ENCODE peak calls at places on chromosomes 6 and 20, in four cellular contexts. One of them, this sample, is unnamed.

GRCh38 chr6:4299476-4299875 is 164.1 kb upstream of the ECI2 start:
- DNase-seq in GM12878: no peak
- DNase-seq in A549: no peak
- DNase-seq in HepG2: no peak
- DNase-seq in this sample: no peak

GRCh38 chr6:99933129-99933528 is 60.9 kb downstream of the MCHR2 start:
- DNase-seq in GM12878: no peak
- DNase-seq in A549: no peak
- DNase-seq in HepG2: no peak
- DNase-seq in this sample: no peak

GRCh38 chr6:125867483-125867935 is 76.7 kb downstream of the NCOA7 start:
- DNase-seq in GM12878: no peak
- DNase-seq in A549: no peak
- DNase-seq in HepG2: peak; percentile 24
- DNase-seq in this sample: no peak

GRCh38 chr6:153553627-153554026 is 422.5 kb upstream of the RGS17 start:
- DNase-seq in GM12878: no peak
- DNase-seq in A549: no peak
- DNase-seq in HepG2: peak; percentile 4
- DNase-seq in this sample: no peak

GRCh38 chr6:125906158-125906998 is 50.2 kb upstream of the HINT3 start:
- DNase-seq in GM12878: no peak
- DNase-seq in A549: peak; percentile 25
- DNase-seq in HepG2: peak; percentile 58
- DNase-seq in this sample: peak; percentile 70

GRCh38 chr20:52801628-52802006 is 170.5 kb upstream of the TSHZ2 start:
- DNase-seq in GM12878: no peak
- DNase-seq in A549: no peak
- DNase-seq in HepG2: no peak
- DNase-seq in this sample: no peak

GRCh38 chr6:167731731-167732422 is 94.8 kb upstream of the AFDN start:
- DNase-seq in GM12878: no peak
- DNase-seq in A549: no peak
- DNase-seq in HepG2: no peak
- DNase-seq in this sample: no peak

GRCh38 chr20:41627001-41627400 is 8.8 kb upstream of the CHD6 start:
- DNase-seq in GM12878: no peak
- DNase-seq in A549: no peak
- DNase-seq in HepG2: peak; percentile 30
- DNase-seq in this sample: no peak

GRCh38 chr6:46565531-46565930 is 74.3 kb upstream of the RCAN2 start:
- DNase-seq in GM12878: no peak
- DNase-seq in A549: no peak
- DNase-seq in HepG2: no peak
- DNase-seq in this sample: no peak

GRCh38 chr6:137903933-137904821 is 37.1 kb downstream of the TNFAIP3 start:
- DNase-seq in GM12878: no peak
- DNase-seq in A549: no peak
- DNase-seq in HepG2: peak; percentile 30
- DNase-seq in this sample: peak; percentile 69

GRCh38 chr20:33840759-33841438 is 29.8 kb downstream of the CHMP4B start:
- DNase-seq in GM12878: no peak
- DNase-seq in A549: no peak
- DNase-seq in HepG2: no peak
- DNase-seq in this sample: no peak

GRCh38 chr6:105603779-105604592 is 201.1 kb upstream of the PREP start:
- DNase-seq in GM12878: no peak
- DNase-seq in A549: no peak
- DNase-seq in HepG2: no peak
- DNase-seq in this sample: no peak

GRCh38 chr20:32984631-32985354 is 19.4 kb downstream of the SUN5 start:
- DNase-seq in GM12878: no peak
- DNase-seq in A549: no peak
- DNase-seq in HepG2: no peak
- DNase-seq in this sample: no peak

GRCh38 chr6:112416885-112417284 is 69.8 kb downstream of the RFPL4B start:
- DNase-seq in GM12878: no peak
- DNase-seq in A549: no peak
- DNase-seq in HepG2: no peak
- DNase-seq in this sample: no peak

GRCh38 chr20:37803476-37804307 is 99.2 kb upstream of the VSTM2L start:
- DNase-seq in GM12878: peak; percentile 67
- DNase-seq in A549: no peak
- DNase-seq in HepG2: no peak
- DNase-seq in this sample: no peak

GRCh38 chr6:56906752-56907151 is 48.2 kb upstream of the BEND6 start:
- DNase-seq in GM12878: no peak
- DNase-seq in A549: no peak
- DNase-seq in HepG2: no peak
- DNase-seq in this sample: no peak

GRCh38 chr6:29295181-29295585 is 6.3 kb upstream of the OR14J1 start:
- DNase-seq in GM12878: no peak
- DNase-seq in A549: no peak
- DNase-seq in HepG2: no peak
- DNase-seq in this sample: no peak

GRCh38 chr20:48153523-48153922 is 368.2 kb upstream of the SULF2 start:
- DNase-seq in GM12878: no peak
- DNase-seq in A549: no peak
- DNase-seq in HepG2: no peak
- DNase-seq in this sample: no peak

GRCh38 chr6:105675715-105676397 is 273.0 kb upstream of the PREP start:
- DNase-seq in GM12878: no peak
- DNase-seq in A549: peak; percentile 4
- DNase-seq in HepG2: no peak
- DNase-seq in this sample: no peak

GRCh38 chr20:20710847-20711315 is 1.6 kb downstream of the RALGAPA2 start:
- DNase-seq in GM12878: no peak
- DNase-seq in A549: no peak
- DNase-seq in HepG2: peak; percentile 90
- DNase-seq in this sample: peak; percentile 23

GRCh38 chr6:142944126-142945066 is 580 bp downstream of the HIVEP2 start:
- DNase-seq in GM12878: no peak
- DNase-seq in A549: peak; percentile 29
- DNase-seq in HepG2: peak; percentile 79
- DNase-seq in this sample: peak; percentile 55

GRCh38 chr6:9523462-9523861 is 891.4 kb downstream of the TFAP2A start:
- DNase-seq in GM12878: no peak
- DNase-seq in A549: no peak
- DNase-seq in HepG2: no peak
- DNase-seq in this sample: no peak

GRCh38 chr6:7562769-7563168 is 21.3 kb downstream of the DSP start:
- DNase-seq in GM12878: no peak
- DNase-seq in A549: no peak
- DNase-seq in HepG2: no peak
- DNase-seq in this sample: no peak

GRCh38 chr6:103797738-103798137 is 1062.0 kb downstream of the HACE1 start:
- DNase-seq in GM12878: no peak
- DNase-seq in A549: no peak
- DNase-seq in HepG2: no peak
- DNase-seq in this sample: no peak

GRCh38 chr20:47205577-47206123 is 150.8 kb downstream of the ZMYND8 start:
- DNase-seq in GM12878: peak; percentile 31
- DNase-seq in A549: peak; percentile 36
- DNase-seq in HepG2: peak; percentile 78
- DNase-seq in this sample: peak; percentile 67

GRCh38 chr6:95866732-95867131 is 149.0 kb upstream of the FUT9 start:
- DNase-seq in GM12878: no peak
- DNase-seq in A549: no peak
- DNase-seq in HepG2: peak; percentile 41
- DNase-seq in this sample: peak; percentile 6

GRCh38 chr20:48335421-48336090 is 492.2 kb downstream of the PREX1 start:
- DNase-seq in GM12878: no peak
- DNase-seq in A549: no peak
- DNase-seq in HepG2: no peak
- DNase-seq in this sample: no peak

GRCh38 chr20:33351696-33352095 is 49.6 kb downstream of the CDK5RAP1 start:
- DNase-seq in GM12878: no peak
- DNase-seq in A549: no peak
- DNase-seq in HepG2: peak; percentile 64
- DNase-seq in this sample: no peak

DNA sequence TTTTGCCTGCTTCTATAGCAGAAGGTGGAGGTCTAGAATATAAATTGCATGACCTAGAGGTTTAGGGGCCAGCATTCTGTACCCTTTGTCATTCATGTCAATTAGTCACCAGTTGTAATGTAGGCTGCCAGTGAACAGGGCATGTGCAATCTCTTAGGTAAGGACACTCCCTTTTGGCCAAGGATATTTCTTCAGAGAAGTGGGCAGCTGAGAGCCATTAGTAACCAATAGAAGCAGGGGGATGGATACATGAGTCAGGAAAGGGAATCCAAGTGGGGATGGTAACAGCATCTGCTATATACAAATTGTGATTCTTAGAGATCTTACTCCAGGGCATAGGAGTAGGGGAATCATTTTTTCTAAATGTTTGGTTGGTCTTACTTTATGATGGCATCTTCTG is 494.2 kb upstream of the JAG1 start:
- DNase-seq in GM12878: no peak
- DNase-seq in A549: no peak
- DNase-seq in HepG2: no peak
- DNase-seq in this sample: no peak
- TF ChIP-seq SMC3 in GM12878: no peak
- TF ChIP-seq SMC3 in A549: no peak
- TF ChIP-seq SMC3 in HepG2: no peak
- TF ChIP-seq SMC3 in this sample: no peak

GRCh38 chr20:3068986-3069900 is 2.2 kb upstream of the OXT start:
- DNase-seq in GM12878: no peak
- DNase-seq in A549: no peak
- DNase-seq in HepG2: peak; percentile 55
- DNase-seq in this sample: no peak
- TF ChIP-seq SMC3 in GM12878: no peak
- TF ChIP-seq SMC3 in A549: no peak
- TF ChIP-seq SMC3 in HepG2: peak; percentile 35
- TF ChIP-seq SMC3 in this sample: no peak

GRCh38 chr20:59403261-59403961 is 103.0 kb downstream of the EDN3 start:
- DNase-seq in GM12878: no peak
- DNase-seq in A549: peak; percentile 75
- DNase-seq in HepG2: no peak
- DNase-seq in this sample: peak; percentile 96
- TF ChIP-seq SMC3 in GM12878: peak; percentile 43
- TF ChIP-seq SMC3 in A549: peak; percentile 96
- TF ChIP-seq SMC3 in HepG2: no peak
- TF ChIP-seq SMC3 in this sample: peak; percentile 85

DNA sequence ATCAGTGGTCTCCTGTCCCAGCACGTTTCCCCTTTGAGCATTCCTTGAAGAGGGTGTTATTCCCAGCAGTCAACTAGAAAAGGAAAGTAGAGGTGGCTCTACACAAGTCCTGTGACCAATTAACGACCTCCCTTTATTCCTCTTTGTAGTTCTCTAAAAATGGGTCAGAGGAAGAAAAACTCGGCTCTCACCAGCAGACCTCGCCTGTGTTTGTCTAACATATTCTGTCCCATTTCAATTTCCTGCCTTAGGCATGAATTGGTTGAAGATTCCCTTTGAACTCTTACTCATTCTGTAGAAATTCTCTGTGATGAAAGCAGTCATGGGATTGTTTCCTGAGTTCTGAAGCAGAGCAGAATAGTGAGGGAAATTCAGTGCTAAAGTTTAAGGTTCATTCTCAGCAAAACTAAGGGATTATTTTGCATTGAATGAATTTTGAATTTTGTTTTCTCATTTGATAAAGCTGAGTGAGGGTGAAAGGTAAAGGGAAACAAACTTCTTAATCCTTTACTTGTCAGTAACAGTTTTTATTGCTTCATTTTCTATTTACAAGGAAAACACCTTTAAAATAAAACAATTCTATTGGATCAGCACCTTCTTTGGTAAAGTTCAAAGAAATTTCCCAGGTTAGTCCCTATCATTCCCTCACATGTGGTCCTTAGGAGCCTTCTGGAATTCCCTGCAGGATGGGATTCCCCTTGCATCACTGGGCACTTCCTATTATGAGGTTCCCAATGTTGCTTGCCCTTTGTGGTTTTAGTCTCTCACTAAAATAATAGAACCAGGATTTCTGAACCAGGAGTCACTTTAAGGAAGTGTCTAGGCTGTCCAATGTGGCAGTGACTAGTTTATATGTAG is 105.8 kb downstream of the SLX4IP start:
- DNase-seq in GM12878: no peak
- DNase-seq in A549: peak; percentile 37
- DNase-seq in HepG2: peak; percentile 99
- DNase-seq in this sample: no peak
- TF ChIP-seq SMC3 in GM12878: no peak
- TF ChIP-seq SMC3 in A549: no peak
- TF ChIP-seq SMC3 in HepG2: peak; percentile 12
- TF ChIP-seq SMC3 in this sample: no peak

DNA sequence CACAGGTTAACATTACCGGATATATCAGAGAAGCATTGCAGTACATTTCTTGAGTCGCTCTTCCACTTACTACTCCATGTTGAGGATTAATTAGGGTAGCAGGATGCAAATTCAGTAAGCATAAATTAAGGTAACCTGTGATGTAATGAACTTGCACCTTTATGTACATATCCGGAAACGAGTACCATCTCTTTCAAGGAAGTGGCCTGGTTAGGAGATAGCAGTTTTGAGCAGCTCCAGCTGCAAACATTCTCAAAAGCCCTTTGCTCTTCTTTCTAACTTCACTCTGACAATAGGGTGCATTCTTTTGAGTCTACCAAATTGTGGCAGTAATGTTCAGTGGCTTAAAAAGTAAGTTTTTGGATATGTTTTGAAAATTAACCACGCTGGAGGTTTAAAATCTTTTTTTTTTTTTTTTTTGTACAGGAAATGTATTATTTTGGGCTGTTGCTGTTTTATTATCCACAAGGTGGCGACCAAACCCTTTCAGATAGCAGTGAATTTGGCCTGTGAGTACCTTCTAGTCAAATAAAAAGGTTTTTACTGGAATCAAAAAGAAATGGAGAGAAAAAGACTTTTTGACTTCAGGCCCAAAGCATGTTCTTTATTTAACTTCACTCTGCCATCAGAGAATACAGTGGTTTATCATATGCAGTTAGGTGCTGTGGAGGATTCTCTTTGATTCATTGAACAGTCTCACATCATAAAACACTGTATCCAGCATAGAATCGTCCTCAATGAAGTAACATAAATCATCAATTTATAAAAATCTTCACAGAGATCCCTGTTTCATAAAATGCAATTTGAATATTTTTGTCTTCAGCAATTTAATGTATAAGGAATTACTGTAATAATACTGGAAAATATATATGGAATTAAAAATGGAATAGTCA is 8.9 kb downstream of the FAM217B start:
- DNase-seq in GM12878: no peak
- DNase-seq in A549: no peak
- DNase-seq in HepG2: peak; percentile 63
- DNase-seq in this sample: peak; percentile 11
- TF ChIP-seq SMC3 in GM12878: peak; percentile 35
- TF ChIP-seq SMC3 in A549: peak; percentile 37
- TF ChIP-seq SMC3 in HepG2: no peak
- TF ChIP-seq SMC3 in this sample: no peak

GRCh38 chr6:41200901-41201783 is at the start of gene TREML2:
- DNase-seq in GM12878: no peak
- DNase-seq in A549: no peak
- DNase-seq in HepG2: no peak
- DNase-seq in this sample: peak; percentile 67
- TF ChIP-seq SMC3 in GM12878: no peak
- TF ChIP-seq SMC3 in A549: no peak
- TF ChIP-seq SMC3 in HepG2: no peak
- TF ChIP-seq SMC3 in this sample: no peak

This sample was measured in K562.